ENCODE peak calls at places on chromosomes 6 and 20, in six cellular contexts. G, U, D, M, L and R are unnamed samples.
A peak's percentile ranks its signal among the peaks of the same experiment; 100 is the strongest.

GRCh38 chr20:53725575-53725970 is 131.9 kb upstream of the ZNF217 start:
- DNase-seq in G (no peak), U (no peak), D (no peak), M (no peak), L (no peak), R (no peak)

GRCh38 chr20:48350291-48350988 is 477.4 kb downstream of the PREX1 start:
- DNase-seq in G (no peak), U (no peak), D (no peak), M (no peak), L (no peak), R (no peak)

GRCh38 chr6:29742191-29742590 is 19.0 kb downstream of the HLA-F start:
- DNase-seq in G (no peak), U (no peak), D (no peak), M (no peak), L (no peak), R (no peak)

GRCh38 chr6:64224819-64225218 is 589.2 kb downstream of the PHF3 start:
- DNase-seq in G (no peak), U (no peak), D (no peak), M (no peak), L (no peak), R (no peak)

GRCh38 chr6:136550330-136551071 is at the start of gene MAP7:
- DNase-seq in G (no peak), U (peak; percentile 81), D (no peak), M (no peak), L (peak; percentile 94), R (no peak)

GRCh38 chr6:169023161-169023874 is 230.3 kb downstream of the THBS2 start:
- DNase-seq in G (no peak), U (no peak), D (no peak), M (no peak), L (no peak), R (no peak)

GRCh38 chr6:83696674-83697073 is 12.2 kb downstream of the SNAP91 start:
- DNase-seq in G (no peak), U (no peak), D (peak; percentile 72), M (no peak), L (no peak), R (no peak)

GRCh38 chr6:110486756-110487155 is 10.3 kb upstream of the SLC22A16 start:
- DNase-seq in G (no peak), U (no peak), D (no peak), M (no peak), L (no peak), R (no peak)

GRCh38 chr20:37690626-37691369 is 3.0 kb upstream of the CTNNBL1 start:
- DNase-seq in G (no peak), U (no peak), D (no peak), M (no peak), L (no peak), R (no peak)

GRCh38 chr6:107670792-107671199 is 153.3 kb downstream of the SCML4 start:
- DNase-seq in G (peak; percentile 84), U (peak; percentile 64), D (peak; percentile 60), M (no peak), L (no peak), R (no peak)

GRCh38 chr6:27795697-27796494 is 116.3 kb downstream of the OR2B2 start:
- DNase-seq in G (peak; percentile 91), U (peak; percentile 75), D (peak; percentile 86), M (peak; percentile 61), L (peak; percentile 56), R (no peak)

GRCh38 chr6:14873132-14873531 is 372.7 kb upstream of the JARID2 start:
- DNase-seq in G (no peak), U (no peak), D (no peak), M (no peak), L (no peak), R (no peak)